ENCODE peak calls at places on chromosomes 6 and 20, in five cellular contexts. X is heart left ventricle, D is mucosa of descending colon, O is GM23338, Z is fibroblast of lung. R is an unnamed sample. For H3K36me3, the result is how much of the 10 kb centered on the place peaks cover.

GRCh38 chr6:156687875-156688549 is 89.2 kb upstream of the ARID1B start:
- DNase-seq in X (peak), D (peak), O (peak), Z (peak), R (peak)

GRCh38 chr6:6969761-6970223 is 138.0 kb upstream of the RREB1 start:
- DNase-seq in X (no peak), D (peak), O (peak), Z (peak), R (peak)

GRCh38 chr20:13029687-13030510 is 21.1 kb downstream of the SPTLC3 start:
- DNase-seq in X (no peak), D (no peak), O (no peak), Z (peak), R (peak)

GRCh38 chr20:58137236-58137635 is 91.2 kb downstream of the ANKRD60 start:
- DNase-seq in X (no peak), D (no peak), O (no peak), Z (no peak), R (no peak)

GRCh38 chr6:67694127-67694526 is 941.0 kb upstream of the ADGRB3 start:
- DNase-seq in X (no peak), D (no peak), O (peak), Z (no peak), R (no peak)

GRCh38 chr20:20085071-20085470 is 32.7 kb downstream of the CFAP61 start:
- DNase-seq in X (peak), D (no peak), O (no peak), Z (no peak), R (no peak)

GRCh38 chr6:128827675-128828464 is 55.1 kb upstream of the LAMA2 start:
- DNase-seq in X (no peak), D (no peak), O (no peak), Z (peak), R (no peak)

GRCh38 chr6:17311595-17312311 is 30.6 kb downstream of the RBM24 start:
- DNase-seq in X (peak), D (no peak), O (no peak), Z (peak), R (peak)

GRCh38 chr6:115896538-115897129 is 164.1 kb downstream of the FRK start:
- DNase-seq in X (no peak), D (peak), O (peak), Z (peak), R (peak)

GRCh38 chr6:145015739-145016558 is 719.4 kb downstream of the EPM2A start:
- DNase-seq in X (no peak), D (no peak), O (no peak), Z (peak), R (peak)

GRCh38 chr20:43666376-43667328 is at the start of gene MYBL2:
- DNase-seq in X (no peak), D (peak), O (peak), Z (peak), R (peak)

GRCh38 chr20:49620364-49621240 is 52.7 kb upstream of the PTGIS start:
- DNase-seq in X (no peak), D (no peak), O (no peak), Z (no peak), R (no peak)

GRCh38 chr6:42368156-42368555 is 83.6 kb downstream of the TRERF1 start:
- DNase-seq in X (no peak), D (no peak), O (no peak), Z (no peak), R (no peak)

GRCh38 chr6:104639671-104640070 is 220.0 kb downstream of the HACE1 start:
- DNase-seq in X (no peak), D (no peak), O (no peak), Z (peak), R (peak)

GRCh38 chr6:169240125-169240524 is 13.5 kb downstream of the THBS2 start:
- DNase-seq in X (no peak), D (no peak), O (no peak), Z (no peak), R (peak)

GRCh38 chr6:56795852-56796532 is 153.3 kb upstream of the DST start:
- DNase-seq in X (no peak), D (no peak), O (no peak), Z (peak), R (peak)

GRCh38 chr6:25360611-25361010 is 81.4 kb downstream of the CARMIL1 start:
- DNase-seq in X (no peak), D (no peak), O (no peak), Z (peak), R (peak)

GRCh38 chr20:63163171-63163570 is 52.8 kb downstream of the YTHDF1 start:
- DNase-seq in X (no peak), D (no peak), O (no peak), Z (no peak), R (no peak)

GRCh38 chr6:56642366-56643261 is at the start of gene DST:
- DNase-seq in X (no peak), D (no peak), O (no peak), Z (peak), R (peak)

DNA sequence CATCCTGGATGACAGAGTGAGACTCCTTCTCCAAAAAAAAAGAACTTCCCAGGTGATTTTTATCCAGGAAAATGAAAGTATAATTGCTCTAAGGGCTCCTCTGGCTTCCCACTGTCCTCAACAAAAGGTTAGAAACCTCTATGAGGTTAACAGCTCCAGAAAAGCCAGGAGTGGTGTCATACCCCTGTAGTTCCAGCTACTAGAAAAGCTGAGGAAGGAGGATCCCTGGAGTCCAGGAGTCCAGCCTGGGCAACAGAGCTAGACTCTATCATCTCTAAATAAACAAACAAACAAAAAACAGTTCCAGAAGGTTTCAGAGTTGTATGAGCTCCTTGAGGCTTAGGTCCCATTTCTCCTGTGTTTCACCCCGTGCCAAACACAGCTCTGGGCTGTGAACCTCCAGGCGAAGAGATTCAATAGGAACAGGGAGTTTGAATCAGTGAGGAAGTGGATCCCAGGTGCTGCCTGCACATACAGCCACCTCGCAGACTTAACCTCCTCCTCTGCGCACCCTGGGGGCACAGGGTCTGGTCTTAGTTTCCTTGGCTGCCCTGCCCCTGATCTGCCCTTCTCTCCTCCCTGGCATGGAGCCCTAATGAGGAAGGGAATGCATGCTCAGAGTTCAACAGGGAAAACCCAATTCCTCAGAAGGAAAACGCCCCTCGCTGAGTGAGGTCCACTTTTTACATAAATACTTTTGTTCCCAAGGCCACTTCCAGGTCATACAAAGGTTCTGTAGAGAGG is 31.0 kb downstream of the ZC3H12D start:
- DNase-seq in X (no peak), D (no peak), O (no peak), Z (no peak), R (no peak)
- H3K4me3 ChIP-seq in X (no peak), D (no peak), O (no peak), Z (no peak), R (no peak)

GRCh38 chr20:35909796-35910195 is 44.5 kb downstream of the SCAND1 start:
- DNase-seq in X (no peak), D (no peak), O (no peak), Z (no peak), R (no peak)
- H3K36me3 ChIP-seq in X (under half), D (under half), O (under half), Z (under half), R (under half)

GRCh38 chr6:80523029-80523428 is 416.6 kb downstream of the BCKDHB start:
- DNase-seq in X (no peak), D (no peak), O (no peak), Z (peak), R (no peak)

GRCh38 chr6:80522556-80522955 is 416.1 kb downstream of the BCKDHB start:
- DNase-seq in X (no peak), D (no peak), O (no peak), Z (no peak), R (no peak)

GRCh38 chr6:80527552-80528052 is 421.1 kb downstream of the BCKDHB start:
- DNase-seq in X (no peak), D (no peak), O (no peak), Z (no peak), R (peak)

GRCh38 chr6:80520195-80520594 is 413.7 kb downstream of the BCKDHB start:
- DNase-seq in X (no peak), D (no peak), O (no peak), Z (peak), R (peak)

DNA sequence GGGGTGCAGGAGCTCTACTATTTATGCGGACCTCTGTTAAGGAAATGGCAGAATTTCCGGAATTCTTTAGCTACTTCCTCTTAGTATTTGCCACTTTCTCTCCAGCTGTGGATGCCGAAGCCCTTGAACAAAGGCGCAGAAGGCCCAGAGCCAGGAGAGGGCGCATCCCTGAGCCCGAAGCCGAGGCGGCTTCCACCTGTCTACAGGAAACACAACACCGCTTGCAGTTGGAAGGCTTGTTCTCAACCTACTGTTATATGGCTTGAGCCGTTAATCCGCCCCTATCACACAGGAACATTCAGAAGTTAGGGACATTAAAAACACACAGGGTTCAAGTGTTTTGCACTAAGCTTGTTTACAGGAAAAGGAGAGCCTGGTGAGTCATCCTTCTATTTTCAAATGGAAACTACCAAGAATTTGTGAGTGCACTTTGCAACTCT is 417.1 kb downstream of the BCKDHB start:
- DNase-seq in X (peak), D (no peak), O (peak), Z (peak), R (peak)
- H3K4me3 ChIP-seq in X (no peak), D (no peak), O (no peak), Z (no peak), R (no peak)

GRCh38 chr6:79062708-79063107 is 15.3 kb downstream of the PHIP start:
- DNase-seq in X (no peak), D (no peak), O (no peak), Z (no peak), R (no peak)

GRCh38 chr6:79056226-79056625 is 21.8 kb downstream of the PHIP start:
- DNase-seq in X (no peak), D (no peak), O (no peak), Z (no peak), R (no peak)

GRCh38 chr6:79057746-79058145 is 20.3 kb downstream of the PHIP start:
- DNase-seq in X (no peak), D (no peak), O (no peak), Z (no peak), R (no peak)
- H3K36me3 ChIP-seq in X (under half), D (under half), O (under half), Z (under half), R (under half)

R was measured in bronchial epithelial cell.